ENCODE peak calls at places on chromosomes 7 and 10, in five cellular contexts. One of them, this sample, is unnamed.

GRCh38 chr7:50649259-50649885 is 84.2 kb upstream of the DDC start:
- DNase-seq in GM03348: no peak
- DNase-seq in HL-60: no peak
- DNase-seq in occipital lobe: no peak
- DNase-seq in iPS-NIHi11: no peak
- DNase-seq in this sample: no peak

GRCh38 chr10:70658582-70659136 is 13.6 kb upstream of the ADAMTS14 start:
- DNase-seq in occipital lobe: no peak
- DNase-seq in HL-60: no peak
- DNase-seq in GM03348: no peak
- DNase-seq in iPS-NIHi11: no peak
- DNase-seq in this sample: no peak

GRCh38 chr7:63521-64021 is 128.8 kb upstream of the FAM20C start:
- DNase-seq in occipital lobe: no peak
- DNase-seq in iPS-NIHi11: no peak
- DNase-seq in HL-60: peak; percentile 36
- DNase-seq in GM03348: no peak
- DNase-seq in this sample: no peak

GRCh38 chr10:110326351-110327032 is 21.8 kb upstream of the SMNDC1 start:
- DNase-seq in occipital lobe: no peak
- DNase-seq in HL-60: no peak
- DNase-seq in GM03348: peak; percentile 46
- DNase-seq in iPS-NIHi11: no peak
- DNase-seq in this sample: peak; percentile 71

GRCh38 chr7:157497367-157497743 is 160.6 kb downstream of the DNAJB6 start:
- DNase-seq in occipital lobe: no peak
- DNase-seq in HL-60: no peak
- DNase-seq in GM03348: no peak
- DNase-seq in iPS-NIHi11: no peak
- DNase-seq in this sample: no peak

GRCh38 chr7:2715341-2716231 is 27.6 kb downstream of the AMZ1 start:
- DNase-seq in HL-60: peak; percentile 74
- DNase-seq in occipital lobe: no peak
- DNase-seq in iPS-NIHi11: no peak
- DNase-seq in GM03348: no peak
- DNase-seq in this sample: no peak

GRCh38 chr7:112159346-112159745 is 46.9 kb downstream of the DOCK4 start:
- DNase-seq in iPS-NIHi11: no peak
- DNase-seq in HL-60: peak; percentile 59
- DNase-seq in occipital lobe: no peak
- DNase-seq in GM03348: no peak
- DNase-seq in this sample: no peak

GRCh38 chr10:27822286-27822685 is 76.7 kb upstream of the MKX start:
- DNase-seq in HL-60: no peak
- DNase-seq in iPS-NIHi11: no peak
- DNase-seq in GM03348: peak; percentile 43
- DNase-seq in occipital lobe: no peak
- DNase-seq in this sample: peak; percentile 80

GRCh38 chr7:123640583-123640982 is 15.1 kb upstream of the LMOD2 start:
- DNase-seq in occipital lobe: no peak
- DNase-seq in HL-60: no peak
- DNase-seq in GM03348: no peak
- DNase-seq in iPS-NIHi11: no peak
- DNase-seq in this sample: no peak

GRCh38 chr10:44118500-44118899 is 266.4 kb downstream of the CXCL12 start:
- DNase-seq in GM03348: no peak
- DNase-seq in occipital lobe: no peak
- DNase-seq in iPS-NIHi11: no peak
- DNase-seq in HL-60: no peak
- DNase-seq in this sample: no peak

GRCh38 chr10:43145313-43145712 is 7.1 kb downstream of the CSGALNACT2 start:
- DNase-seq in iPS-NIHi11: no peak
- DNase-seq in HL-60: no peak
- DNase-seq in GM03348: no peak
- DNase-seq in occipital lobe: no peak
- DNase-seq in this sample: no peak

GRCh38 chr7:130733866-130734524 is at the start of gene KLF14:
- DNase-seq in HL-60: no peak
- DNase-seq in iPS-NIHi11: peak; percentile 79
- DNase-seq in GM03348: peak; percentile 76
- DNase-seq in occipital lobe: no peak
- DNase-seq in this sample: no peak

GRCh38 chr10:124663766-124664360 is 80.3 kb downstream of the FAM53B start:
- DNase-seq in iPS-NIHi11: no peak
- DNase-seq in GM03348: no peak
- DNase-seq in occipital lobe: no peak
- DNase-seq in HL-60: no peak
- DNase-seq in this sample: no peak

GRCh38 chr7:122291189-122291588 is 13.4 kb downstream of the FEZF1 start:
- DNase-seq in HL-60: no peak
- DNase-seq in GM03348: no peak
- DNase-seq in iPS-NIHi11: no peak
- DNase-seq in occipital lobe: no peak
- DNase-seq in this sample: no peak

GRCh38 chr10:110273474-110273873 is 31.2 kb downstream of the SMNDC1 start:
- DNase-seq in HL-60: peak; percentile 94
- DNase-seq in occipital lobe: peak; percentile 31
- DNase-seq in iPS-NIHi11: no peak
- DNase-seq in GM03348: peak; percentile 54
- DNase-seq in this sample: peak; percentile 84

This sample was measured in fibroblast of gingiva.